ENCODE peak calls at places on chromosomes 1 and 21, in seven cellular contexts. E is activated T-cell treated with anti-CD3 and anti-CD28 coated beads for 1 hour; R is RKO; F is T1000; W is stimulated activated CD8-positive, alpha-beta memory T cell treated with anti-CD3 and anti-CD28 coated beads, Interleukin-4, amount 100 ng/mL, for 48 hours; V is HL-60; U is omental fat pad. M is an unnamed sample.

GRCh38 chr1:48619529-48619928 is 147.5 kb upstream of the SPATA6 start:
- DNase-seq in U (no peak), E (no peak), W (no peak), F (peak), V (no peak), R (no peak), M (no peak)

GRCh38 chr1:207067185-207067584 is 14.1 kb downstream of the PFKFB2 start:
- DNase-seq in E (no peak), V (no peak), F (no peak), R (no peak), U (no peak), W (no peak), M (no peak)

GRCh38 chr21:41593051-41593783 is 85.3 kb upstream of the TMPRSS2 start:
- DNase-seq in E (no peak), F (no peak), R (no peak), U (no peak), W (peak), V (no peak), M (peak)

GRCh38 chr1:244200596-244200995 is 149.5 kb downstream of the ZBTB18 start:
- DNase-seq in R (no peak), E (no peak), W (no peak), V (no peak), F (no peak), U (no peak), M (no peak)

GRCh38 chr1:66335859-66336640 is 197.9 kb upstream of the SGIP1 start:
- DNase-seq in R (peak), V (peak), W (peak), U (no peak), E (peak), F (no peak), M (peak)

GRCh38 chr21:38809170-38809878 is 3.6 kb downstream of the ETS2 start:
- DNase-seq in U (no peak), W (no peak), F (no peak), E (no peak), R (no peak), V (peak), M (no peak)

GRCh38 chr1:227918083-227918700 is 29.5 kb downstream of the WNT9A start:
- DNase-seq in F (no peak), R (no peak), V (no peak), U (no peak), W (no peak), E (no peak), M (no peak)

GRCh38 chr1:231188072-231188471 is 26.2 kb downstream of the TRIM67 start:
- DNase-seq in R (no peak), U (no peak), E (no peak), F (no peak), V (no peak), W (no peak), M (peak)

GRCh38 chr1:162846256-162847212 is 14.4 kb downstream of the CCDC190 start:
- DNase-seq in U (no peak), W (no peak), E (no peak), R (no peak), V (no peak), F (no peak), M (no peak)

GRCh38 chr1:200058341-200058740 is 30.8 kb downstream of the NR5A2 start:
- DNase-seq in V (no peak), W (no peak), U (no peak), E (no peak), R (no peak), F (no peak), M (peak)

GRCh38 chr1:94864821-94865220 is 44.7 kb downstream of the SLC44A3 start:
- DNase-seq in E (no peak), F (no peak), W (no peak), V (no peak), R (no peak), U (no peak), M (no peak)